ENCODE peak calls at places on chromosomes 7 and 10, in ten cellular contexts. L is neuronal stem cell, N is colonic mucosa, T is stomach, P is psoas muscle, W is H1, S is BE2C, V is Caco-2, Z is cardiac muscle cell, R is SK-N-SH. H is an unnamed sample.

GRCh38 chr10:119309423-119309770 is 102.0 kb downstream of the GRK5 start:
- DNase-seq in N (no peak), T (no peak), P (no peak), W (no peak), S (no peak), R (no peak), L (no peak), V (no peak), Z (no peak), H (no peak)

GRCh38 chr10:113557389-113558321 is 4.8 kb downstream of the HABP2 start:
- DNase-seq in V (no peak), P (no peak), W (no peak), N (no peak), R (peak; percentile 60), T (no peak), Z (no peak), L (no peak), S (peak; percentile 62), H (no peak)

GRCh38 chr10:132733926-132734325 is 52.0 kb downstream of the NKX6-2 start:
- DNase-seq in R (no peak), Z (no peak), T (no peak), L (no peak), S (no peak), P (no peak), V (no peak), W (no peak), N (no peak), H (no peak)

GRCh38 chr10:116783011-116783655 is 40.8 kb upstream of the HSPA12A start:
- DNase-seq in W (no peak), S (no peak), N (no peak), T (no peak), Z (no peak), V (no peak), L (no peak), P (no peak), R (no peak), H (no peak)

GRCh38 chr7:139602143-139602722 is 78.7 kb downstream of the CLEC2L start:
- DNase-seq in R (peak; percentile 65), N (no peak), P (no peak), T (no peak), W (no peak), V (peak; percentile 25), S (no peak), L (peak; percentile 18), Z (peak; percentile 56), H (peak; percentile 39)

GRCh38 chr10:43868362-43868672 is 219.6 kb upstream of the ZNF32 start:
- DNase-seq in T (no peak), N (no peak), W (no peak), P (no peak), V (no peak), S (no peak), Z (no peak), L (no peak), R (no peak), H (no peak)

GRCh38 chr7:95357623-95358022 is 33.3 kb upstream of the PON1 start:
- DNase-seq in R (no peak), T (no peak), Z (no peak), N (no peak), S (no peak), L (no peak), P (no peak), V (no peak), W (no peak), H (no peak)

GRCh38 chr10:75018873-75019272 is 92.6 kb upstream of the SAMD8 start:
- DNase-seq in W (no peak), Z (no peak), N (no peak), V (no peak), P (no peak), L (no peak), S (no peak), T (no peak), R (no peak), H (no peak)

GRCh38 chr7:2169923-2170575 is 62.7 kb downstream of the MAD1L1 start:
- DNase-seq in N (no peak), T (no peak), S (peak; percentile 39), Z (no peak), R (peak; percentile 71), P (no peak), V (no peak), L (no peak), W (no peak), H (no peak)

GRCh38 chr7:123865517-123866117 is 20.6 kb downstream of the HYAL4 start:
- DNase-seq in S (peak; percentile 55), L (peak; percentile 47), W (no peak), V (peak; percentile 72), R (peak; percentile 49), T (peak; percentile 60), P (no peak), Z (peak; percentile 72), N (peak; percentile 78), H (peak; percentile 76)

GRCh38 chr10:44958196-44958896 is 1.3 kb upstream of the RASSF4 start:
- DNase-seq in L (no peak), S (no peak), P (no peak), W (no peak), V (no peak), R (no peak), Z (no peak), T (no peak), N (peak; percentile 18), H (peak; percentile 73)

DNA sequence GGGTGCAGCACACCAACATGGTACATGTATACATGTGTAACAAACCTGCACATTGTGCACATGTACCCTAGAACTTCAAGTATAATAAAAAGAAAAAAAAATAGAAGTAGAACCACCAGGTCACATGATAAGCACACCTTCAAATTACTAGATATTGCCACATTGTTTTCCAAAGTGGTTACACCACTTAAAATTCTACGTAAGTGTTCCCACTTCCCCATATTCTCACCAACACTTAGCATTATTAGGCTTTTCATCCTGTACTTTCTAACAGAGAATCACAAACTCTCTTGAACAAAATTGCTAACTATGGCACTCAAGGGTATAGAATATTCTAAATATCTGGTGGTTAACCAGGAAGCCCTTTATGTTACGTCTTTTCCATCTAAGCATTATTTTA is 22.6 kb downstream of the SH3PXD2A start:
- DNase-seq in W (no peak), T (no peak), L (no peak), Z (no peak), V (no peak), S (no peak), R (no peak), P (no peak), N (no peak), H (no peak)
- H3K4me1 ChIP-seq in W (peaks cover 20% of the 10 kb centered on the region), T (peaks cover 29% of the 10 kb centered on the region), L (peaks cover 11% of the 10 kb centered on the region), Z (peaks cover 77% of the 10 kb centered on the region), V (peaks cover 53% of the 10 kb centered on the region), S (no peaks in the 10 kb centered on the region), R (peaks cover 18% of the 10 kb centered on the region), P (peaks cover 50% of the 10 kb centered on the region), N (peaks cover 23% of the 10 kb centered on the region), H (peaks cover 2% of the 10 kb centered on the region)

DNA sequence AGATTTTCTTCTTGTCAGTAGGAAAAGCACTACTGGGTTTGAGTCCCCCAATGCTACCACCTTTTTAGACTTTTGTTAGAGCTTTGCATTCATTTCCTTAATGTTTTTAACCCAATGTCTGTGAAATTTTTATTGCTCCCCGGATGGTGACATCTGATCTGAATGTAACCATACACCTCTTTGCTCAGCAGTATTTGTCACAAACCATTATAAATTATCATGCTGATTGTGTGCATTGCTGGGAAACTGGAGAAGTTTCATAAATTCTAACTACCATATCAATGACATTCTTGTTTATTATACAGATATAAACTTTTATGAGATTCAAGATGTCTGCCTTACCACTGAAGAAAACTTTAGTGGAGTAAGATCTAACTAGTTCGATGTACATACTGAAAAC is 8.5 kb downstream of the NRP1 start:
- DNase-seq in L (no peak), S (no peak), W (no peak), Z (no peak), T (no peak), V (no peak), N (no peak), P (no peak), R (no peak), H (no peak)
- H3K4me1 ChIP-seq in L (peaks cover 8% of the 10 kb centered on the region), S (peaks cover 11% of the 10 kb centered on the region), W (no peaks in the 10 kb centered on the region), Z (peaks cover 71% of the 10 kb centered on the region), T (peaks cover 1% of the 10 kb centered on the region), V (peaks cover 12% of the 10 kb centered on the region), N (peaks cover 3% of the 10 kb centered on the region), P (peaks cover 80% of the 10 kb centered on the region), R (peaks cover 7% of the 10 kb centered on the region), H (peaks cover 2% of the 10 kb centered on the region)

DNA sequence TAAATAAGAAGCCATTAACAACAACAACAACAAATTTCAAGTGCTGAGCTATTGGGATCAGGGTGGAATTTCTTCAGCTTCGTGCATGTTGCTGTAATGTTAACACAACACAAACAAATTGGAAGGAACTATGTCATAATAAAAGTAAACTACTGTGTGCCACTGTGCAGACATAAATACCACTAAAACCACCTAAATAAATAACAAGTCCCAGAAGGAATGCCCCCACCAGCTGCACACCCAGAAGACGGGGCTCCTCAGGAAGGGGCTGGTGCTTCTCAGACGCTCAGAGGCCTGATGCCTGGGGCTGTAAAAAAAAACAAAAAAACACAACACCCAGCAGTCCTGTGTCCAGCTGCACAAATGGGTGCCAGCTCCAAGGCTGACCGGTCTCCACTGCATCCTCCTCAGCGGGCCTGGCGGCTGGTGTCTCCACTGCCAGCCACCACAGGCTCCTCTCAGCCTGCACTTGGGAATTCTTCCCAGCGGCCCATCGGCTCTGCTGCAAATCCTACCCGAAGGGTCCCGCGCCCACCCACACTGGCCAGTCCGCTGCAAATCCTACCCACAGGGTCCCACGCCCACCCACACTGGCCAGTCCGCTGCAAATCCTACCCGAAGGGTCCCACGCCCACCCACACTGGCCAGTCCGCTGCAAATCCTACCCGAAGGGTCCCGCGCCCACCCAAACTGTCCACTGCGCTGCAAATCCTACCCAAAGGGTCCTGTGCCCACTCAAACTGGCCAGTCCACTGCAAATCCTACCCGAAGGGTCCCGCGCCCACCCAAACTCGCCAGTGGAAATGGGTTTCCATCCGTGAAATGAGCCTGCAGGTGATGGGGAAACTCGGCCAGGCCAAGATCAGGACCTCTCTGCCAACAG is 35.8 kb upstream of the DNAAF5 start:
- DNase-seq in S (no peak), R (no peak), L (no peak), W (no peak), V (no peak), Z (no peak), T (no peak), N (no peak), P (peak; percentile 24), H (no peak)
- H3K4me1 ChIP-seq in S (no peaks in the 10 kb centered on the region), R (no peaks in the 10 kb centered on the region), L (no peaks in the 10 kb centered on the region), W (no peaks in the 10 kb centered on the region), V (no peaks in the 10 kb centered on the region), Z (no peaks in the 10 kb centered on the region), T (no peaks in the 10 kb centered on the region), N (no peaks in the 10 kb centered on the region), P (no peaks in the 10 kb centered on the region), H (no peaks in the 10 kb centered on the region)

DNA sequence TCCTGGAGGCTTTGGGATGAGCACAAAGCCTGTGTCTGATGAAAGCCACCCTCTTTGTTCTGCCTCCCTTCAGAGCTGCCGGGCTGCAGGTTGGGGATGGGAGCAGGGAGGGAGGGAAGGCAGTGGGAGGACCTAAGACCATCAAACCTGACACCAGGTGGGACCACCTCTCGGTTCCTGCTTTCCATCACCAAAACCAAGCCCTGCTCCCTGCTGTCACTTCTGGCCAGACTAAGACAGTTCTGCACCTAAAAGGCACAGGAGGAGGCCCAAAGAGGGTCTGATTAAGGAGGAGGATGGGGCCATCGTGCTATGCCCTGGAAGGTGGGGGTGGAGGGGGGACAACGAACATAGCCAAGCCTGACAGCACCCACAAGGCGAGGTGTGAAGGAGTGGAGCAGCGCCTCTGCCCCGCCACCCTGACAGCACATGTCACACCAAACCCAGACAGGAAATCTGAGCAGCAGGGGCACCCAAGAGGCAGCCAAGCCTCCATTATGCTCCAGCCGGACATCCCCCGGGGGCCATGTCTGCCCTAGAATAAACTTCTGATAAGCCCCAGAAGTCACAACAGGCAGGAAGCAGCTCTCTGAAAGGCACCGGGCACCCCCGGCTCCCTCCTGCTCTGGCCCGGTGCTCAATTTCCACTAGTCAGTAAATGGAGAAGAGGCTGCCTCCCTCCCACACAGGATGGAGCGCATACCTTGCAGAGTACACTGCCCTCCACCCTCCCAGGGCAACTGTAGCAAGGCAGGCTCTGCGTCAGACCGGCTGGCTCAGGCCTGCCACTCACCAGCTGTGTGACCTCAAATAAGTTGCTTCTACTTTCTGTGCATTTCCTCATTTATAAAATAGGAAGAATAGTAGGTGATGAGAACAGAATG is 48.9 kb downstream of the DLG5 start:
- DNase-seq in W (peak; percentile 72), N (no peak), T (peak; percentile 44), P (peak; percentile 82), L (peak; percentile 33), Z (peak; percentile 72), S (peak; percentile 80), R (peak; percentile 80), V (no peak), H (no peak)
- H3K4me1 ChIP-seq in W (peaks cover 34% of the 10 kb centered on the region), N (no peaks in the 10 kb centered on the region), T (peaks cover 31% of the 10 kb centered on the region), P (peaks cover 60% of the 10 kb centered on the region), L (peaks cover 16% of the 10 kb centered on the region), Z (peaks cover 15% of the 10 kb centered on the region), S (peaks cover 29% of the 10 kb centered on the region), R (peaks cover 70% of the 10 kb centered on the region), V (no peaks in the 10 kb centered on the region), H (peaks cover 14% of the 10 kb centered on the region)